ENCODE peak calls at places on chromosomes 13 and 19, in eight cellular contexts. T is choroid plexus epithelial cell, R is heart right ventricle, I is ovary, E is lower lobe of right lung, D is prostate gland, Z is tibial nerve, J is HepG2. L is an unnamed sample.

GRCh38 chr19:50432221-50432626 is 468 bp upstream of the MYBPC2 start:
- DNase-seq in R (no peak), E (no peak), Z (no peak), D (no peak), I (no peak), J (no peak), T (peak), L (peak)

GRCh38 chr13:51590966-51591627 is 6.8 kb downstream of the WDFY2 start:
- DNase-seq in Z (no peak), J (peak), R (peak), I (peak), D (peak), T (peak), E (no peak), L (peak)

GRCh38 chr19:42965204-42965603 is 28.2 kb upstream of the PSG7 start:
- DNase-seq in T (peak), I (no peak), J (no peak), R (no peak), Z (no peak), E (no peak), D (no peak), L (no peak)

GRCh38 chr13:94335786-94336357 is 143.6 kb downstream of the DCT start:
- DNase-seq in R (no peak), Z (no peak), E (no peak), I (no peak), J (no peak), D (no peak), T (peak), L (no peak)

GRCh38 chr13:50170447-50171037 is 155.3 kb downstream of the KCNRG start:
- DNase-seq in T (peak), D (no peak), I (no peak), R (no peak), E (no peak), J (no peak), Z (no peak), L (peak)

GRCh38 chr19:24033962-24034342 is 53.0 kb upstream of the ZNF254 start:
- DNase-seq in E (peak), D (peak), R (peak), J (peak), Z (no peak), I (peak), T (peak), L (peak)

GRCh38 chr13:40779796-40780285 is 8.9 kb upstream of the MRPS31 start:
- DNase-seq in D (no peak), E (no peak), R (no peak), J (no peak), I (no peak), Z (no peak), T (no peak), L (no peak)

GRCh38 chr19:2976609-2977000 is 759 bp upstream of the TLE6 start:
- DNase-seq in E (no peak), I (no peak), D (no peak), Z (no peak), T (no peak), R (no peak), J (no peak), L (no peak)

GRCh38 chr19:3975144-3975543 is 4.2 kb upstream of the DAPK3 start:
- DNase-seq in D (no peak), T (no peak), E (no peak), R (no peak), J (no peak), Z (no peak), I (no peak), L (no peak)

GRCh38 chr19:13284929-13285928 is 135.0 kb downstream of the IER2 start:
- DNase-seq in D (no peak), J (no peak), T (no peak), E (no peak), R (no peak), I (no peak), Z (no peak), L (no peak)

GRCh38 chr13:49637989-49638388 is 9.7 kb downstream of the ARL11 start:
- DNase-seq in D (no peak), E (no peak), Z (no peak), R (no peak), I (no peak), J (no peak), T (no peak), L (no peak)

GRCh38 chr13:22103628-22104027 is 432.8 kb downstream of the FGF9 start:
- DNase-seq in T (no peak), Z (no peak), D (no peak), J (no peak), I (no peak), R (no peak), E (no peak), L (no peak)

GRCh38 chr13:113050856-113051431 is 54.6 kb upstream of the F7 start:
- DNase-seq in Z (no peak), E (peak), I (no peak), D (no peak), R (no peak), T (no peak), J (no peak), L (no peak)

GRCh38 chr13:108933061-108933460 is 303.6 kb downstream of the MYO16 start:
- DNase-seq in Z (no peak), D (no peak), R (no peak), I (no peak), J (no peak), T (no peak), E (no peak), L (no peak)

GRCh38 chr13:51970251-51970793 is 40.9 kb downstream of the ATP7B start:
- DNase-seq in T (no peak), D (no peak), J (no peak), Z (no peak), E (no peak), I (no peak), R (no peak), L (no peak)

GRCh38 chr13:101919541-101920306 is 467.2 kb downstream of the ITGBL1 start:
- DNase-seq in I (no peak), R (peak), D (no peak), Z (no peak), E (no peak), J (no peak), T (peak), L (peak)

GRCh38 chr19:12660980-12661379 is 5.6 kb downstream of the MAN2B1 start:
- DNase-seq in T (no peak), Z (no peak), E (no peak), D (no peak), R (no peak), I (no peak), J (no peak), L (no peak)

GRCh38 chr13:76948139-76948538 is at the start of gene ACOD1:
- DNase-seq in T (no peak), Z (no peak), I (no peak), D (no peak), J (no peak), R (no peak), E (no peak), L (peak)

GRCh38 chr13:52414963-52415362 is 9.0 kb upstream of the THSD1 start:
- DNase-seq in Z (no peak), E (no peak), J (no peak), R (no peak), T (peak), I (no peak), D (no peak), L (peak)

GRCh38 chr19:29290853-29291252 is 77.9 kb upstream of the UQCRFS1 start:
- DNase-seq in D (no peak), I (no peak), J (no peak), R (no peak), T (no peak), Z (no peak), E (no peak), L (no peak)

GRCh38 chr13:31476266-31476665 is 263.1 kb upstream of the RXFP2 start:
- DNase-seq in R (no peak), E (no peak), J (no peak), D (no peak), Z (no peak), T (peak), I (no peak), L (peak)

GRCh38 chr19:13091400-13092161 is 11.1 kb downstream of the LYL1 start:
- DNase-seq in D (no peak), R (peak), T (peak), E (no peak), I (peak), Z (no peak), J (no peak), L (peak)

GRCh38 chr13:60765700-60766411 is 368.8 kb downstream of the TDRD3 start:
- DNase-seq in R (no peak), J (peak), T (peak), E (no peak), D (peak), I (no peak), Z (no peak), L (peak)

GRCh38 chr13:110445183-110445582 is 116.3 kb downstream of the RAB20 start:
- DNase-seq in I (peak), Z (no peak), T (peak), R (no peak), D (no peak), E (no peak), J (no peak), L (no peak)

GRCh38 chr13:110445722-110446569 is 115.6 kb downstream of the RAB20 start:
- DNase-seq in D (no peak), J (no peak), T (peak), Z (no peak), R (no peak), E (no peak), I (peak), L (no peak)

GRCh38 chr13:110443633-110444225 is 117.8 kb downstream of the RAB20 start:
- DNase-seq in T (peak), I (peak), D (no peak), J (no peak), R (no peak), E (no peak), Z (no peak), L (no peak)

GRCh38 chr13:110442946-110443632 is 118.4 kb downstream of the RAB20 start:
- DNase-seq in D (no peak), J (no peak), Z (no peak), I (no peak), E (no peak), R (no peak), T (peak), L (peak)

GRCh38 chr13:110444226-110444653 is 117.3 kb downstream of the RAB20 start:
- DNase-seq in E (no peak), J (no peak), Z (no peak), I (peak), D (no peak), R (no peak), T (peak), L (peak)
- TF ChIP-seq CTCF in E (no peak), J (peak), Z (no peak), I (peak), D (peak), R (peak), T (peak), L (peak)

GRCh38 chr13:43425234-43425633 is 361.5 kb downstream of the ENOX1 start:
- DNase-seq in D (no peak), J (no peak), R (no peak), E (no peak), I (no peak), Z (no peak), T (no peak), L (no peak)
- H3K4me3 ChIP-seq in D (no peak), J (no peak), R (no peak), E (no peak), I (no peak), Z (no peak), T (no peak), L (no peak)

DNA sequence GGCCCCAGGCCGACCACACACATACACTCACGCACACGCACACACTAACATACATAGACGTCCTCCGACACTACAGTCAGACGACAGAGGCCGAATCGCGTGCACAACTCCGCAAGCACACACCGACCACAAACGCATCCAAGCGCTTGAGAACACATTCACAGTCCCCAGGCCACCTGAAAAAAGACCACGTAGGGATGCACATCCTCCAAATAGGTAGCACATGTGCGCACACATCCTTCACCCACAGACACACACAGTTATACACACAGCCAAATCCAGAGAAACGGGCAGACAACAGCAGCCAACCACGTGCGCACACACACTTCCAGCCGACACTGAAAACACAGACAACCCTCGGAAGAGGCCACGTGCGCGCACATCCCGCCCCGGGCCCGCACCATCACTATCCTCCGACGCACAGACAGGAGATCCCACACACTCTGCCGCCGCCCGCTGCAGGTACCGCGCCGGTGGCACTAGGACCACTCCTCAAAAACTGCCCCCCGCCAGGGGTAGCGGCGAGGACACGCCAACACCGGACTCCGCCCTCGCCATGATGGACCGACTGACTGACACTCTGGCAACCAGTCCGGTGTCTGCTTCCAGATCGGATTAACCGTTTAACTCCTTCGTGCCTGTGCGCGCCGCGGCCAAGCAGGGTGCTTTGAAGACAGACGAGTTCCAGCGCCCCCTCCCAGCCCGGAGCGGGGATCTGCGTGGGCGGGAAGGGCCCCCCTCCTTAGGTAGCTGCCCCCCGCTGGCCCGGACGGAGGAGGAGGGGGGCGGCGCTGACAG is 493 bp upstream of the PDE4A start:
- DNase-seq in T (peak), R (no peak), E (no peak), Z (no peak), D (no peak), I (no peak), J (no peak), L (peak)
- TF ChIP-seq CTCF in T (no peak), R (no peak), E (no peak), Z (no peak), D (no peak), I (no peak), J (no peak), L (no peak)

GRCh38 chr13:110109910-110110309 is 197.0 kb downstream of the COL4A1 start:
- DNase-seq in E (no peak), D (no peak), T (peak), R (peak), I (peak), Z (no peak), J (no peak), L (peak)
- H3K4me3 ChIP-seq in E (no peak), D (no peak), T (no peak), R (peak), I (no peak), Z (no peak), J (no peak), L (no peak)

GRCh38 chr13:33373624-33374023 is 88.1 kb upstream of the STARD13 start:
- DNase-seq in Z (no peak), R (no peak), I (no peak), E (no peak), T (no peak), J (no peak), D (no peak), L (no peak)
- TF ChIP-seq CTCF in Z (no peak), R (no peak), I (no peak), E (no peak), T (peak), J (no peak), D (no peak), L (peak)

DNA sequence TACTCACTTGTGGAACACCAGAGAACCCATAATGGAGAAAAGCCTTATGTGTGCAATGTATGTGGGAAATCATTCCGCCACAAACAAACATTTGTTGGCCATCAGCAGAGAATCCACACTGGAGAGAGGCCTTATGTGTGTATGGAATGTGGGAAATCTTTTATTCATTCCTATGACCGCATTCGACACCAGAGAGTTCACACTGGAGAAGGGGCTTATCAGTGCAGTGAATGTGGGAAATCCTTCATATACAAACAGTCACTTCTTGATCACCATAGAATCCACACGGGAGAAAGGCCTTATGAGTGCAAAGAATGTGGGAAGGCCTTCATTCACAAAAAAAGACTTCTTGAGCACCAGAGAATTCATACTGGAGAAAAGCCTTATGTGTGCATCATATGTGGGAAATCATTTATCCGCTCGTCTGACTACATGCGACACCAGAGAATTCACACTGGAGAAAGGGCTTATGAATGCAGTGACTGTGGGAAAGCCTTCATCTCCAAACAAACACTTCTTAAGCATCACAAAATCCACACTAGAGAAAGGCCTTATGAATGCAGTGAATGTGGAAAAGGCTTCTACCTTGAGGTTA is 10.9 kb downstream of the ZNF549 start:
- DNase-seq in Z (no peak), E (no peak), R (no peak), D (no peak), I (no peak), T (no peak), J (no peak), L (peak)
- H3K4me3 ChIP-seq in Z (no peak), E (no peak), R (no peak), D (no peak), I (no peak), T (no peak), J (no peak), L (no peak)

GRCh38 chr19:1109032-1109541 is 5.3 kb downstream of the GPX4 start:
- DNase-seq in I (peak), T (no peak), Z (no peak), J (no peak), R (no peak), D (no peak), E (no peak), L (no peak)

GRCh38 chr19:1107655-1108261 is 4.0 kb downstream of the GPX4 start:
- DNase-seq in T (peak), J (no peak), Z (no peak), I (no peak), D (no peak), E (no peak), R (no peak), L (no peak)

GRCh38 chr19:1106841-1107654 is 3.3 kb downstream of the GPX4 start:
- DNase-seq in J (peak), E (no peak), I (peak), T (peak), D (no peak), Z (no peak), R (no peak), L (peak)

GRCh38 chr19:1109697-1110671 is 6.2 kb downstream of the GPX4 start:
- DNase-seq in J (no peak), Z (no peak), R (no peak), D (no peak), T (no peak), E (no peak), I (peak), L (no peak)

DNA sequence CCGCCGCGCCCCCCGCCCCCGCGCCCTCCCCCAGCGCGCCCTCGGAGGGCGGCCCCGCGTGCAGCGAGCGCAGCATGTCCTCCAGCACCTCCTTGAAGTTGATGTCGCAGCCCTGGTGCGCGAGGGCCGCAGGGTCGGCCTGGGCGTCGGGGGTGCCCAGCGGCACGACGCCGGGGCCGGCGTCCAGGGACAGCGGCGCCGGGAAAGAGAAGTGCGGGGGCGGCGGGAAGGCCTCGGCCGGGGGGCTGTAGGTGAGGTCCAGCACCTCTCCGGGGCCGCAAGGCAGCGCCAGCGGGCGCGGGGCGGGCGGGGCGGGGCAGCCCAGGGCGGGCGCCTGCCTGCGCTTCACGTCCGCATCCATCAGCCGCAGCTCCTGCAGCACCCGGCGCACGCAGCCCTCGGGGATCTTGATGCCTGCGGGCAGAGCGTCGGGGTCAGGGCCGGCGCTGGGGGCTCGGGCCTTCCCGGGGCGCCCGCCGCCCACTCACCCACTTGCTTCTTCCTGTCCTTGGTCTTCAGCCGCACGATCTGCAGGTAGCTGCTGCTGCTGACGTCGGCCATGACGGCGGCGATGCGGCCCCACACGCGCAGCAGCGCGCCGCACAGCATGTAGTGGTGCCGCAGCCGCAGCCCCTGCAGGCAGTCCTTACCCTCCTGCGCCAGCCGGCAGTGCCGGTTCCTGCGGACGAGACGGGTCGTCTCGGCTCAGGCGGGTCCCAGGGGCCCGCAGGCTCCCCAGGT is 4.7 kb downstream of the GPX4 start:
- DNase-seq in J (no peak), T (no peak), I (no peak), E (no peak), D (no peak), R (no peak), Z (no peak), L (no peak)
- TF ChIP-seq CTCF in J (no peak), T (no peak), I (no peak), E (no peak), D (no peak), R (no peak), Z (no peak), L (no peak)

GRCh38 chr19:56163097-56163496 is 12.7 kb upstream of the GALP start:
- DNase-seq in Z (no peak), J (no peak), I (no peak), D (no peak), T (no peak), R (no peak), E (no peak), L (no peak)

GRCh38 chr19:56159616-56160271 is 16.1 kb upstream of the GALP start:
- DNase-seq in Z (no peak), R (no peak), D (no peak), J (no peak), I (no peak), E (no peak), T (no peak), L (no peak)

GRCh38 chr19:56162258-56162657 is 13.6 kb upstream of the GALP start:
- DNase-seq in R (no peak), D (no peak), E (no peak), I (no peak), Z (no peak), J (no peak), T (peak), L (peak)

GRCh38 chr19:56159009-56159501 is 16.8 kb upstream of the GALP start:
- DNase-seq in E (no peak), I (no peak), D (no peak), T (no peak), Z (no peak), J (no peak), R (no peak), L (no peak)

GRCh38 chr19:56161534-56161933 is 14.3 kb upstream of the GALP start:
- DNase-seq in J (no peak), E (no peak), R (no peak), T (no peak), D (no peak), Z (no peak), I (no peak), L (no peak)
- H3K4me3 ChIP-seq in J (no peak), E (no peak), R (no peak), T (no peak), D (no peak), Z (no peak), I (no peak), L (no peak)